ENCODE peak calls at places on chromosomes 3 and 15, in five cellular contexts. One of them, this sample, is unnamed.

GRCh38 chr3:129278970-129279906 is 568 bp downstream of the HMCES start:
- DNase-seq in hepatocyte: peak; percentile 71
- DNase-seq in CD8-positive, alpha-beta T cell: no peak
- DNase-seq in body of pancreas: no peak
- DNase-seq in tibial artery: peak; percentile 72
- DNase-seq in this sample: peak; percentile 59

GRCh38 chr3:66128623-66129022 is 89.9 kb upstream of the MAGI1 start:
- DNase-seq in hepatocyte: no peak
- DNase-seq in tibial artery: no peak
- DNase-seq in CD8-positive, alpha-beta T cell: no peak
- DNase-seq in body of pancreas: no peak
- DNase-seq in this sample: no peak

GRCh38 chr15:71313806-71314205 is 198.5 kb downstream of the THSD4 start:
- DNase-seq in hepatocyte: no peak
- DNase-seq in body of pancreas: no peak
- DNase-seq in tibial artery: no peak
- DNase-seq in CD8-positive, alpha-beta T cell: no peak
- DNase-seq in this sample: no peak

GRCh38 chr3:67662733-67663132 is 8.3 kb upstream of the SUCLG2 start:
- DNase-seq in tibial artery: no peak
- DNase-seq in hepatocyte: no peak
- DNase-seq in CD8-positive, alpha-beta T cell: no peak
- DNase-seq in body of pancreas: no peak
- DNase-seq in this sample: no peak

GRCh38 chr3:130900959-130901358 is 7.1 kb downstream of the ATP2C1 start:
- DNase-seq in body of pancreas: no peak
- DNase-seq in tibial artery: no peak
- DNase-seq in hepatocyte: no peak
- DNase-seq in CD8-positive, alpha-beta T cell: no peak
- DNase-seq in this sample: no peak

GRCh38 chr3:20054549-20054987 is 14.3 kb downstream of the KAT2B start:
- DNase-seq in CD8-positive, alpha-beta T cell: peak; percentile 16
- DNase-seq in hepatocyte: peak; percentile 70
- DNase-seq in body of pancreas: peak; percentile 84
- DNase-seq in tibial artery: no peak
- DNase-seq in this sample: no peak

GRCh38 chr15:39248204-39248603 is 332.7 kb upstream of the THBS1 start:
- DNase-seq in tibial artery: no peak
- DNase-seq in hepatocyte: no peak
- DNase-seq in body of pancreas: peak; percentile 63
- DNase-seq in CD8-positive, alpha-beta T cell: no peak
- DNase-seq in this sample: no peak

GRCh38 chr3:171192176-171192854 is 165.8 kb upstream of the SLC2A2 start:
- DNase-seq in CD8-positive, alpha-beta T cell: no peak
- DNase-seq in tibial artery: no peak
- DNase-seq in body of pancreas: no peak
- DNase-seq in hepatocyte: no peak
- DNase-seq in this sample: no peak

GRCh38 chr3:194736896-194737600 is 51.4 kb downstream of the FAM43A start:
- DNase-seq in body of pancreas: no peak
- DNase-seq in CD8-positive, alpha-beta T cell: no peak
- DNase-seq in tibial artery: no peak
- DNase-seq in hepatocyte: no peak
- DNase-seq in this sample: no peak

GRCh38 chr15:26674467-26674866 is 98.4 kb downstream of the GABRB3 start:
- DNase-seq in hepatocyte: no peak
- DNase-seq in body of pancreas: no peak
- DNase-seq in CD8-positive, alpha-beta T cell: no peak
- DNase-seq in tibial artery: no peak
- DNase-seq in this sample: no peak

GRCh38 chr15:40828447-40829036 is at the start of gene PPP1R14D:
- DNase-seq in body of pancreas: no peak
- DNase-seq in tibial artery: no peak
- DNase-seq in CD8-positive, alpha-beta T cell: no peak
- DNase-seq in hepatocyte: no peak
- DNase-seq in this sample: no peak

GRCh38 chr3:25582242-25582641 is 82.5 kb downstream of the TOP2B start:
- DNase-seq in tibial artery: no peak
- DNase-seq in hepatocyte: peak; percentile 58
- DNase-seq in CD8-positive, alpha-beta T cell: no peak
- DNase-seq in body of pancreas: no peak
- DNase-seq in this sample: no peak

GRCh38 chr3:159803444-159803843 is 185.2 kb upstream of the IL12A start:
- DNase-seq in CD8-positive, alpha-beta T cell: no peak
- DNase-seq in tibial artery: no peak
- DNase-seq in body of pancreas: no peak
- DNase-seq in hepatocyte: no peak
- DNase-seq in this sample: no peak

GRCh38 chr15:91498046-91498445 is 355.5 kb upstream of the SLCO3A1 start:
- DNase-seq in tibial artery: no peak
- DNase-seq in body of pancreas: no peak
- DNase-seq in hepatocyte: no peak
- DNase-seq in CD8-positive, alpha-beta T cell: no peak
- DNase-seq in this sample: no peak

GRCh38 chr15:38651328-38652038 is 86.9 kb upstream of the RASGRP1 start:
- DNase-seq in CD8-positive, alpha-beta T cell: no peak
- DNase-seq in body of pancreas: no peak
- DNase-seq in hepatocyte: no peak
- DNase-seq in tibial artery: no peak
- DNase-seq in this sample: no peak

GRCh38 chr3:195183071-195183776 is 87.7 kb downstream of the XXYLT1 start:
- DNase-seq in body of pancreas: no peak
- DNase-seq in hepatocyte: no peak
- DNase-seq in CD8-positive, alpha-beta T cell: no peak
- DNase-seq in tibial artery: no peak
- DNase-seq in this sample: no peak

GRCh38 chr3:189563841-189564563 is 67.2 kb upstream of the TP63 start:
- DNase-seq in tibial artery: no peak
- DNase-seq in hepatocyte: peak; percentile 29
- DNase-seq in CD8-positive, alpha-beta T cell: no peak
- DNase-seq in body of pancreas: no peak
- DNase-seq in this sample: no peak

GRCh38 chr15:80173022-80173759 is 20.4 kb downstream of the FAH start:
- DNase-seq in CD8-positive, alpha-beta T cell: peak; percentile 52
- DNase-seq in tibial artery: peak; percentile 88
- DNase-seq in hepatocyte: peak; percentile 83
- DNase-seq in body of pancreas: peak; percentile 83
- DNase-seq in this sample: peak; percentile 81

GRCh38 chr3:27613846-27614500 is 108.2 kb downstream of the EOMES start:
- DNase-seq in tibial artery: no peak
- DNase-seq in body of pancreas: no peak
- DNase-seq in hepatocyte: no peak
- DNase-seq in CD8-positive, alpha-beta T cell: no peak
- DNase-seq in this sample: no peak

GRCh38 chr3:189572249-189572648 is 58.9 kb upstream of the TP63 start:
- DNase-seq in tibial artery: no peak
- DNase-seq in body of pancreas: no peak
- DNase-seq in CD8-positive, alpha-beta T cell: no peak
- DNase-seq in hepatocyte: peak; percentile 17
- DNase-seq in this sample: no peak

GRCh38 chr3:131261137-131261536 is 120.4 kb upstream of the NUDT16 start:
- DNase-seq in body of pancreas: no peak
- DNase-seq in tibial artery: no peak
- DNase-seq in hepatocyte: no peak
- DNase-seq in CD8-positive, alpha-beta T cell: no peak
- DNase-seq in this sample: no peak

GRCh38 chr15:39426552-39427532 is 154.0 kb upstream of the THBS1 start:
- DNase-seq in body of pancreas: no peak
- DNase-seq in hepatocyte: peak; percentile 30
- DNase-seq in tibial artery: peak; percentile 75
- DNase-seq in CD8-positive, alpha-beta T cell: peak; percentile 46
- DNase-seq in this sample: no peak

GRCh38 chr15:75712668-75713337 is at the start of gene CSPG4:
- DNase-seq in tibial artery: peak; percentile 91
- DNase-seq in body of pancreas: no peak
- DNase-seq in CD8-positive, alpha-beta T cell: no peak
- DNase-seq in hepatocyte: peak; percentile 86
- DNase-seq in this sample: no peak

GRCh38 chr15:71743861-71744382 is 66.4 kb upstream of the NR2E3 start:
- DNase-seq in hepatocyte: peak; percentile 79
- DNase-seq in CD8-positive, alpha-beta T cell: peak; percentile 12
- DNase-seq in body of pancreas: peak; percentile 76
- DNase-seq in tibial artery: no peak
- DNase-seq in this sample: peak; percentile 68

GRCh38 chr3:89847955-89848354 is 740.5 kb downstream of the EPHA3 start:
- DNase-seq in CD8-positive, alpha-beta T cell: no peak
- DNase-seq in body of pancreas: no peak
- DNase-seq in tibial artery: no peak
- DNase-seq in hepatocyte: no peak
- DNase-seq in this sample: no peak

GRCh38 chr3:141333796-141334626 is 34.3 kb upstream of the ZBTB38 start:
- DNase-seq in CD8-positive, alpha-beta T cell: no peak
- DNase-seq in hepatocyte: no peak
- DNase-seq in tibial artery: no peak
- DNase-seq in body of pancreas: no peak
- DNase-seq in this sample: no peak

GRCh38 chr3:9862391-9863235 is 17.4 kb downstream of the CIDEC start:
- DNase-seq in hepatocyte: peak; percentile 84
- DNase-seq in tibial artery: no peak
- DNase-seq in body of pancreas: peak; percentile 66
- DNase-seq in CD8-positive, alpha-beta T cell: peak; percentile 10
- DNase-seq in this sample: peak; percentile 41

GRCh38 chr3:12536423-12536822 is 8.9 kb downstream of the MKRN2OS start:
- DNase-seq in body of pancreas: no peak
- DNase-seq in tibial artery: no peak
- DNase-seq in hepatocyte: no peak
- DNase-seq in CD8-positive, alpha-beta T cell: no peak
- DNase-seq in this sample: no peak

GRCh38 chr15:43939070-43939469 is 112.3 kb downstream of the WDR76 start:
- DNase-seq in hepatocyte: no peak
- DNase-seq in CD8-positive, alpha-beta T cell: no peak
- DNase-seq in tibial artery: no peak
- DNase-seq in body of pancreas: no peak
- DNase-seq in this sample: peak; percentile 44

GRCh38 chr15:99090938-99091337 is 13.9 kb upstream of the SYNM start:
- DNase-seq in hepatocyte: no peak
- DNase-seq in CD8-positive, alpha-beta T cell: no peak
- DNase-seq in tibial artery: no peak
- DNase-seq in body of pancreas: no peak
- DNase-seq in this sample: no peak

GRCh38 chr3:71525376-71525775 is 58.2 kb downstream of the FOXP1 start:
- DNase-seq in body of pancreas: no peak
- DNase-seq in tibial artery: no peak
- DNase-seq in hepatocyte: no peak
- DNase-seq in CD8-positive, alpha-beta T cell: no peak
- DNase-seq in this sample: no peak

GRCh38 chr3:35659808-35660207 is 20.5 kb downstream of the ARPP21 start:
- DNase-seq in tibial artery: no peak
- DNase-seq in body of pancreas: peak; percentile 17
- DNase-seq in CD8-positive, alpha-beta T cell: no peak
- DNase-seq in hepatocyte: peak; percentile 56
- DNase-seq in this sample: peak; percentile 43

GRCh38 chr15:101126618-101127502 is 125.0 kb downstream of the CHSY1 start:
- DNase-seq in body of pancreas: no peak
- DNase-seq in CD8-positive, alpha-beta T cell: no peak
- DNase-seq in hepatocyte: no peak
- DNase-seq in tibial artery: no peak
- DNase-seq in this sample: no peak
- TF ChIP-seq CTCF in body of pancreas: no peak
- TF ChIP-seq CTCF in CD8-positive, alpha-beta T cell: no peak
- TF ChIP-seq CTCF in hepatocyte: no peak
- TF ChIP-seq CTCF in tibial artery: no peak
- TF ChIP-seq CTCF in this sample: no peak

GRCh38 chr3:41204369-41204768 is 5.1 kb downstream of the CTNNB1 start:
- DNase-seq in hepatocyte: no peak
- DNase-seq in CD8-positive, alpha-beta T cell: no peak
- DNase-seq in tibial artery: no peak
- DNase-seq in body of pancreas: no peak
- DNase-seq in this sample: no peak
- H3K4me1 ChIP-seq in hepatocyte: peaks cover 43% of the 10 kb centered on the region
- H3K4me1 ChIP-seq in CD8-positive, alpha-beta T cell: peaks cover 82% of the 10 kb centered on the region
- H3K4me1 ChIP-seq in tibial artery: peaks cover 83% of the 10 kb centered on the region
- H3K4me1 ChIP-seq in body of pancreas: peaks cover 80% of the 10 kb centered on the region
- H3K4me1 ChIP-seq in this sample: peaks cover 52% of the 10 kb centered on the region

GRCh38 chr3:184145120-184145524 is 10.0 kb downstream of the EIF2B5 start:
- DNase-seq in CD8-positive, alpha-beta T cell: no peak
- DNase-seq in hepatocyte: peak; percentile 81
- DNase-seq in tibial artery: no peak
- DNase-seq in body of pancreas: peak; percentile 66
- DNase-seq in this sample: peak; percentile 64
- TF ChIP-seq CTCF in CD8-positive, alpha-beta T cell: no peak
- TF ChIP-seq CTCF in hepatocyte: peak; percentile 56
- TF ChIP-seq CTCF in tibial artery: peak; percentile 24
- TF ChIP-seq CTCF in body of pancreas: peak; percentile 17
- TF ChIP-seq CTCF in this sample: peak; percentile 36

DNA sequence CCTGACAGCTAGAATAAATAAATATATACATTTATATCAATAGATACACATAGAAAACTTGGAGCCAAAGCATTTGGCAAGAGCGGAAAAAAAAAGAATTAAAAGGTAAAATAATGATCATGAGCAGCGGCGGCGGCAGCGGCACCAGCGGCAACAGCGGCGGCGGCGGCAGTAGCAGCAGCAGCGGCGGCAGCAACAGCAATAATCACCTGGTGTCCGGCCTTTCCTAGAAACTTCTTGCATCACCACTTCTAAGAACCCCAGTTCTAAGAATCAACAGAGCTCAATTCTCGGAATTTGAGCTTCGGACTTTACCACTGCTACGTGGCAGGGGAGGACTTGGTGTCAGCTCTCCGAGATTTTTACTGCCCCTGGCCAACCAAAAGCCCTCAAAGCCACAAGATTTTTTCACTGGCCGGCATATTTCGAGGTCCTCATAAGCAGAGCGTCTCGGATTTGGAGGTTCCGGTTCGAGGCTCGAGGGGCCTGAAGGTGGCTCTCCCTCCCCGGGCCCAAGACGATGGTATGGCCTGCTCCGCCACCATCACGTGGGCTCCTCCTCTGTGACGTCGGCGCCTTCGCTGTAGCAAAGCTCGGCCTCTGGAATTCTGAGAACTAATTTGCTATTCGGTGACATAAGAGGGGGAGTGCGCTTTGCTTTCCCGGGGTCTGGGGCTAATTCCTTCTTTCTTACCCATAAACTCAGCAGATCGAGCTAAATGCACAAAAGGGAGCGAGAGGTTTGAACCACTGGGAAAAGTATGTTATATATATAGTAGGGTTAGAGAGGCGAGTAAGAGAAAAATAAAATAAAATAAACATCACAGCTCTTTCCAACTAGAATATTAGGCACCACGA is at the start of gene BCL6:
- DNase-seq in tibial artery: peak; percentile 96
- DNase-seq in CD8-positive, alpha-beta T cell: peak; percentile 73
- DNase-seq in hepatocyte: peak; percentile 97
- DNase-seq in body of pancreas: peak; percentile 96
- DNase-seq in this sample: peak; percentile 91
- H3K4me1 ChIP-seq in tibial artery: peaks cover 38% of the 10 kb centered on the region
- H3K4me1 ChIP-seq in CD8-positive, alpha-beta T cell: peaks cover 38% of the 10 kb centered on the region
- H3K4me1 ChIP-seq in hepatocyte: peaks cover 33% of the 10 kb centered on the region
- H3K4me1 ChIP-seq in body of pancreas: peaks cover 47% of the 10 kb centered on the region
- H3K4me1 ChIP-seq in this sample: peaks cover 37% of the 10 kb centered on the region

This sample was measured in Caco-2.